ENCODE peak calls at places on chromosomes 3 and 15, in six cellular contexts. F is GM10248; Y is transverse colon; N is CD8-positive, alpha-beta T cell; S is BJ; I is neural progenitor cell. W is an unnamed sample.

GRCh38 chr15:47384316-47384715 is 333.0 kb upstream of the SEMA6D start:
- DNase-seq in N (no peak), I (peak), F (no peak), S (peak), Y (no peak), W (no peak)

GRCh38 chr3:132596816-132597433 is at the start of gene ACKR4:
- DNase-seq in N (no peak), I (no peak), S (no peak), F (no peak), Y (no peak), W (no peak)

GRCh38 chr15:39574416-39574815 is 6.5 kb upstream of the THBS1 start:
- DNase-seq in N (no peak), S (peak), Y (no peak), I (no peak), F (no peak), W (no peak)

GRCh38 chr15:55921744-55922143 is 71.7 kb downstream of the NEDD4 start:
- DNase-seq in S (no peak), Y (no peak), N (no peak), I (no peak), F (no peak), W (no peak)

GRCh38 chr3:37768107-37768809 is 93.4 kb upstream of the CTDSPL start:
- DNase-seq in F (no peak), Y (peak), I (no peak), S (no peak), N (no peak), W (no peak)

GRCh38 chr15:82178061-82178460 is 84.5 kb downstream of the EFL1 start:
- DNase-seq in F (no peak), S (no peak), I (no peak), N (no peak), Y (no peak), W (no peak)

GRCh38 chr15:39407116-39407515 is 173.8 kb upstream of the THBS1 start:
- DNase-seq in I (no peak), Y (no peak), S (peak), F (no peak), N (no peak), W (no peak)

GRCh38 chr15:41936649-41937567 is 35.4 kb downstream of the EHD4 start:
- DNase-seq in Y (peak), I (no peak), N (peak), F (peak), S (no peak), W (no peak)

GRCh38 chr3:126510323-126510910 is 7.2 kb downstream of the UROC1 start:
- DNase-seq in S (no peak), F (no peak), Y (no peak), I (no peak), N (no peak), W (no peak)

GRCh38 chr3:76500746-76501275 is 539.1 kb upstream of the ROBO2 start:
- DNase-seq in N (no peak), I (no peak), S (no peak), F (no peak), Y (no peak), W (no peak)

GRCh38 chr3:58034738-58035511 is 26.7 kb downstream of the FLNB start:
- DNase-seq in N (peak), I (peak), S (no peak), Y (no peak), F (peak), W (no peak)

GRCh38 chr3:151795276-151795675 is 18.6 kb upstream of the AADAC start:
- DNase-seq in I (no peak), N (no peak), F (no peak), S (peak), Y (no peak), W (no peak)

GRCh38 chr3:102068327-102068726 is 219.0 kb downstream of the NFKBIZ start:
- DNase-seq in I (no peak), S (no peak), N (no peak), F (no peak), Y (no peak), W (no peak)

GRCh38 chr15:87224409-87224808 is 1032.1 kb downstream of the NTRK3 start:
- DNase-seq in I (no peak), S (no peak), F (no peak), Y (no peak), N (no peak), W (no peak)

DNA sequence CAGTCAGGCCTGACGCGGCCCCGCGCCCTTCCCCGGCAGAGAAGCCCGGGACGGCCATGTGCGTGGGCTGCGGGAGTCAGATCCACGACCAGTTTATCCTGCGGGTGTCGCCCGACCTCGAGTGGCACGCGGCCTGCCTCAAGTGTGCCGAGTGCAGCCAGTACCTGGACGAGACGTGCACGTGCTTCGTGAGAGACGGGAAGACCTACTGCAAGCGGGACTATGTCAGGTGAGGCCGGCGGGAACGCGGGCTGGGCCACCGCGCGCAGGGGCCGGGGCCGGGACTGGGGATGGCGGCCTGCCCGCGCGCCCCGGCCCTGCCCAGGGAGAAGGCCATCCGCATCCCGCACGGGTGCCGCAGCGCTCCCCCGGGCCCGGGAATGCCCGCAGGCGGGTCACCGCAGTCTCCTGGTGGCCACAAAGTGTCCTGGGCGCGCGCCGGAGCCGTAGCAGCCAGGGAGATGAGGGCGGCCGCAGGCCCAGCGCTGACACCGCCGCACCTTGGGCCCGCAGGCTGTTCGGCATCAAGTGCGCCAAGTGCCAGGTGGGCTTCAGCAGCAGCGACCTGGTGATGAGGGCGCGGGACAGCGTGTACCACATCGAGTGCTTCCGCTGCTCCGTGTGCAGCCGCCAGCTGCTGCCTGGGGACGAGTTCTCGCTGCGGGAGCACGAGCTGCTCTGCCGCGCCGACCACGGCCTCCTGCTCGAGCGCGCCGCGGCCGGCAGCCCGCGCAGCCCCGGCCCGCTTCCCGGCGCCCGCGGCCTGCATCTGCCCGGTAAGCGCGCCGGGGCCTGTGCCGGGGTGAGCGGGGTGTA is 1.4 kb downstream of the ISL2 start:
- DNase-seq in I (peak), S (no peak), F (no peak), N (no peak), Y (peak), W (peak)
- TF ChIP-seq CTCF in I (peak), S (no peak), F (no peak), N (no peak), Y (no peak), W (peak)

GRCh38 chr15:95826831-95827230 is 503.7 kb upstream of the NR2F2 start:
- DNase-seq in S (no peak), F (no peak), Y (no peak), I (no peak), N (no peak), W (no peak)
- TF ChIP-seq CTCF in S (no peak), F (no peak), Y (no peak), I (peak), N (no peak), W (peak)

GRCh38 chr3:50612234-50612972 is 829 bp upstream of the CISH start:
- DNase-seq in Y (no peak), F (no peak), S (no peak), I (no peak), N (no peak), W (no peak)

GRCh38 chr3:50610992-50611463 is 546 bp downstream of the CISH start:
- DNase-seq in S (no peak), N (no peak), Y (no peak), F (no peak), I (no peak), W (no peak)

GRCh38 chr3:50610181-50610971 is 1.2 kb downstream of the CISH start:
- DNase-seq in S (no peak), I (no peak), F (no peak), Y (peak), N (peak), W (no peak)

GRCh38 chr3:50612973-50613851 is 1.6 kb upstream of the CISH start:
- DNase-seq in F (no peak), N (no peak), Y (no peak), I (no peak), S (no peak), W (no peak)

GRCh38 chr3:50611464-50612233 is at the start of gene CISH:
- DNase-seq in I (peak), F (peak), N (peak), S (peak), Y (peak), W (peak)
- TF ChIP-seq CTCF in I (peak), F (peak), N (no peak), S (peak), Y (peak), W (peak)

DNA sequence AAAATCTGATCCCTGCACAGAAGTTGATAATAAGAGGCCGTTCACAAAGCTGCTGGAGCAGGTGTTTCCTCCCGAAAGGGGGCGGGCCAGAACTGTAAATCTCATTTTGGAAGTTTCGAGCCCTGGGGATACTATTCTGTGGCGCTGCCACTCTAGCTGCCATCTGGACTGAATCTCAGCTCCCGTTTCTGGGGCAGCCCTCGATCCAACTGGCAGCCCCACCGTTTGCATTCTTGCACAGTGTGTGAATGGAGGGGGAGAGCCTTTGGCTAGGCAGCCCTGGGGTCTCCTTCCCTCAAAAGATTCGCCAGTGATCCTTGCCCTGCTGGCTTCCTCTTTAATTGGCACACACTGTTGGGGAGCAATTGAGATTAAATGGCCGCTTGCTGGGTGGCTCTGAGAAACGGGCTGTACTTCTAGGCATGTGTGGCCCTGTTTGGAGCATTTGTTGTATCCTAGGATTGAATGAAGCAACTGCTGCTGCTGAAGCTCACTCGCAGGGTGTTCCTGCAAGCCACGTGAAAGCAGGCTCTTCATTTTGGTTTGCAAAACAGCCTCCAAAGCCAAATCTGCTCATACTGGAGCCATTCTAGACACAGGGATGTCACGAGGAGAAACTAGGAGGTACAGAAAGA is 57.2 kb upstream of the TOPAZ1 start:
- DNase-seq in I (peak), Y (peak), F (no peak), S (no peak), N (no peak), W (no peak)
- TF ChIP-seq CTCF in I (no peak), Y (no peak), F (no peak), S (no peak), N (no peak), W (no peak)

GRCh38 chr15:94951538-94951937 is 720.2 kb downstream of the MCTP2 start:
- DNase-seq in N (no peak), I (no peak), Y (no peak), F (no peak), S (no peak), W (no peak)
- TF ChIP-seq CTCF in N (no peak), I (no peak), Y (no peak), F (no peak), S (no peak), W (no peak)

GRCh38 chr3:149342413-149343340 is 9.2 kb upstream of the TM4SF18 start:
- DNase-seq in Y (no peak), N (no peak), S (peak), I (no peak), F (no peak), W (no peak)

GRCh38 chr3:149336925-149337324 is 3.5 kb upstream of the TM4SF18 start:
- DNase-seq in N (no peak), F (no peak), I (no peak), Y (no peak), S (no peak), W (no peak)

GRCh38 chr3:149343951-149344350 is 10.5 kb upstream of the TM4SF18 start:
- DNase-seq in F (no peak), Y (no peak), N (no peak), I (peak), S (no peak), W (no peak)

GRCh38 chr3:149339931-149340309 is 6.5 kb upstream of the TM4SF18 start:
- DNase-seq in F (no peak), N (no peak), Y (peak), S (peak), I (no peak), W (no peak)

DNA sequence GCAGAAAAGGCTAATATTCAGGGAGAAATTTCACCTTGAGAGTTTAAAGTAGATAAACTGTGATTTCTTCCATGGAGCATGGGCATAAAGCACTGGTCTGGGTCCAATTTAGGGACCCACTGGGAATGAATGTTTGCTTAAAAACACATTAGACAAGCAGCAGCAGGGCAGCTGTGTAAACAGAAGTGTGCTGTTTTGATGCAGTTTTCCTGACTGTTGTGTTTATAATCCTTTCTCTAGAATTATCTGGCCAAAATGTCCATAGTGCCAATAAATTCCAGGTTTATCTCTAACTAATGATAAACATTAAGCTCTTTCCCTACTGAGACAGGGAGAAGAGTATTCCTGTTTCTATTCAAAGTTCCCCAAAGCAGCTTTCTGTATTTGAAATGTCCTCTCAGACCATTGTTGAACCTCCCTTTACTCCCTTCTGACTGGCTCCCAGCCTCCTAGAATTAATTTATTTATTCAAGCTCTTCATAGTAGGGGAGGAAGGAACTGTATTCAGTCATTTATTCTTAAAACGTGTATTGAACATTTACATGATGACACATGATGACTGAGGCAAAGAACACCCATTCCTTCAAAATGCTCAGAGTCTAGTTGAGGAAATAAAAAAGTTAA is 7.0 kb upstream of the TM4SF18 start:
- DNase-seq in F (no peak), N (no peak), Y (no peak), I (no peak), S (no peak), W (no peak)
- TF ChIP-seq CTCF in F (no peak), N (no peak), Y (no peak), I (no peak), S (no peak), W (no peak)

GRCh38 chr15:77904436-77904821 is 173.1 kb downstream of the TBC1D2B start:
- DNase-seq in F (no peak), S (no peak), N (no peak), I (no peak), Y (no peak), W (no peak)

GRCh38 chr15:77909131-77909940 is 168.2 kb downstream of the TBC1D2B start:
- DNase-seq in Y (no peak), I (no peak), N (no peak), F (no peak), S (no peak), W (no peak)

GRCh38 chr15:77904901-77905300 is 172.6 kb downstream of the TBC1D2B start:
- DNase-seq in N (no peak), I (no peak), Y (no peak), S (no peak), F (no peak), W (no peak)

GRCh38 chr15:77905301-77905920 is 172.1 kb downstream of the TBC1D2B start:
- DNase-seq in S (no peak), F (no peak), N (no peak), Y (no peak), I (no peak), W (no peak)

GRCh38 chr15:77907824-77908751 is 169.4 kb downstream of the TBC1D2B start:
- DNase-seq in S (no peak), F (peak), N (peak), I (peak), Y (peak), W (no peak)
- TF ChIP-seq CTCF in S (peak), F (peak), N (no peak), I (no peak), Y (peak), W (no peak)

W was measured in neural crest cell.